ENCODE peak calls at places on chromosomes 3 and 15, in nine cellular contexts. D, X, L, I, T, N, J, K and S are unnamed samples.

GRCh38 chr15:50675524-50676144 is 11.0 kb downstream of the TRPM7 start:
- DNase-seq in D (no peak), X (no peak), L (peak; percentile 60), I (no peak), T (no peak), N (no peak), J (peak; percentile 5), K (no peak), S (no peak)

GRCh38 chr15:83930813-83931212 is 276.9 kb downstream of the ADAMTSL3 start:
- DNase-seq in D (no peak), X (no peak), L (no peak), I (no peak), T (no peak), N (no peak), J (no peak), K (no peak), S (no peak)

GRCh38 chr15:58762731-58763130 is 8.4 kb upstream of the MINDY2 start:
- DNase-seq in D (no peak), X (no peak), L (no peak), I (no peak), T (no peak), N (no peak), J (no peak), K (no peak), S (no peak)

GRCh38 chr3:124266517-124266916 is 274.6 kb upstream of the ROPN1 start:
- DNase-seq in D (no peak), X (no peak), L (no peak), I (no peak), T (peak; percentile 76), N (no peak), J (no peak), K (no peak), S (no peak)

GRCh38 chr15:51888593-51889195 is 59.2 kb downstream of the TMOD3 start:
- DNase-seq in D (no peak), X (no peak), L (no peak), I (no peak), T (no peak), N (no peak), J (no peak), K (no peak), S (no peak)

GRCh38 chr3:111070772-111071256 is 802 bp upstream of the NECTIN3 start:
- DNase-seq in D (no peak), X (no peak), L (no peak), I (peak; percentile 29), T (no peak), N (no peak), J (no peak), K (no peak), S (no peak)

GRCh38 chr3:50575372-50575771 is 6.0 kb downstream of the HEMK1 start:
- DNase-seq in D (no peak), X (no peak), L (no peak), I (no peak), T (no peak), N (no peak), J (no peak), K (no peak), S (no peak)

GRCh38 chr3:71725279-71725991 is at the start of gene EIF4E3:
- DNase-seq in D (peak; percentile 51), X (peak; percentile 91), L (no peak), I (peak; percentile 47), T (no peak), N (peak; percentile 46), J (no peak), K (peak; percentile 70), S (peak; percentile 27)

GRCh38 chr15:84761534-84762190 is 13.3 kb downstream of the ZNF592 start:
- DNase-seq in D (no peak), X (no peak), L (no peak), I (no peak), T (no peak), N (no peak), J (no peak), K (no peak), S (no peak)

GRCh38 chr15:32733276-32733675 is 15.5 kb downstream of the GREM1 start:
- DNase-seq in D (no peak), X (no peak), L (no peak), I (no peak), T (no peak), N (no peak), J (no peak), K (no peak), S (no peak)

GRCh38 chr3:152405915-152406802 is 137.4 kb downstream of the MBNL1 start:
- DNase-seq in D (no peak), X (no peak), L (peak; percentile 39), I (no peak), T (no peak), N (no peak), J (no peak), K (no peak), S (no peak)

GRCh38 chr15:78681306-78682012 is 40.4 kb upstream of the CHRNB4 start:
- DNase-seq in D (no peak), X (peak; percentile 27), L (no peak), I (no peak), T (peak; percentile 28), N (no peak), J (no peak), K (no peak), S (no peak)

GRCh38 chr3:188595890-188596376 is 442.0 kb downstream of the LPP start:
- DNase-seq in D (no peak), X (no peak), L (no peak), I (no peak), T (no peak), N (no peak), J (no peak), K (no peak), S (no peak)

GRCh38 chr15:98077186-98077585 is 116.7 kb downstream of the ARRDC4 start:
- DNase-seq in D (peak; percentile 62), X (no peak), L (peak; percentile 30), I (peak; percentile 28), T (no peak), N (no peak), J (no peak), K (no peak), S (no peak)

GRCh38 chr3:2950159-2950558 is 160.0 kb downstream of the IL5RA start:
- DNase-seq in D (no peak), X (no peak), L (no peak), I (no peak), T (no peak), N (no peak), J (no peak), K (no peak), S (no peak)

GRCh38 chr3:137770066-137770805 is 6.1 kb downstream of the SOX14 start:
- DNase-seq in D (no peak), X (no peak), L (no peak), I (no peak), T (no peak), N (no peak), J (no peak), K (no peak), S (no peak)

GRCh38 chr15:64552281-64552948 is 92.0 kb downstream of the ZNF609 start:
- DNase-seq in D (no peak), X (no peak), L (no peak), I (no peak), T (no peak), N (no peak), J (no peak), K (no peak), S (no peak)

GRCh38 chr3:122382888-122383666 is at the start of gene MIX23:
- DNase-seq in D (peak; percentile 85), X (peak; percentile 95), L (peak; percentile 82), I (peak; percentile 89), T (peak; percentile 93), N (peak; percentile 87), J (peak; percentile 66), K (peak; percentile 89), S (peak; percentile 90)
- TF ChIP-seq POLR2A in D (no peak), X (no peak), L (no peak), I (peak; percentile 29), T (peak; percentile 61), N (no peak), J (peak; percentile 83), K (peak; percentile 42), S (no peak)

GRCh38 chr15:26879770-26880169 is 12.9 kb downstream of the GABRA5 start:
- DNase-seq in D (no peak), X (no peak), L (no peak), I (no peak), T (no peak), N (no peak), J (no peak), K (no peak), S (no peak)
- TF ChIP-seq POLR2A in D (no peak), X (no peak), L (no peak), I (no peak), T (no peak), N (no peak), J (no peak), K (no peak), S (no peak)

GRCh38 chr15:57726411-57726810 is 19.9 kb downstream of the POLR2M start:
- DNase-seq in D (no peak), X (no peak), L (no peak), I (no peak), T (no peak), N (no peak), J (no peak), K (no peak), S (no peak)

GRCh38 chr15:57718309-57718708 is 11.8 kb downstream of the POLR2M start:
- DNase-seq in D (no peak), X (no peak), L (no peak), I (no peak), T (no peak), N (no peak), J (no peak), K (no peak), S (no peak)

GRCh38 chr15:57720861-57721260 is 14.3 kb downstream of the POLR2M start:
- DNase-seq in D (no peak), X (no peak), L (no peak), I (no peak), T (no peak), N (no peak), J (no peak), K (no peak), S (no peak)
- TF ChIP-seq POLR2A in D (no peak), X (no peak), L (no peak), I (no peak), T (no peak), N (no peak), J (no peak), K (no peak), S (no peak)

GRCh38 chr3:150545419-150546225 is 674 bp downstream of the SERP1 start:
- DNase-seq in D (no peak), X (no peak), L (peak; percentile 26), I (peak; percentile 28), T (peak; percentile 73), N (peak; percentile 59), J (no peak), K (no peak), S (peak; percentile 41)

GRCh38 chr3:150543531-150543930 is 2.8 kb downstream of the SERP1 start:
- DNase-seq in D (no peak), X (no peak), L (no peak), I (no peak), T (no peak), N (no peak), J (no peak), K (no peak), S (no peak)

GRCh38 chr3:150544040-150544439 is 2.3 kb downstream of the SERP1 start:
- DNase-seq in D (no peak), X (no peak), L (no peak), I (no peak), T (no peak), N (no peak), J (no peak), K (no peak), S (no peak)

GRCh38 chr3:150544726-150545125 is 1.6 kb downstream of the SERP1 start:
- DNase-seq in D (no peak), X (no peak), L (no peak), I (no peak), T (no peak), N (no peak), J (no peak), K (no peak), S (no peak)

GRCh38 chr3:150543128-150543527 is 3.2 kb downstream of the SERP1 start:
- DNase-seq in D (no peak), X (no peak), L (no peak), I (no peak), T (no peak), N (no peak), J (no peak), K (no peak), S (no peak)
- TF ChIP-seq POLR2A in D (no peak), X (no peak), L (no peak), I (no peak), T (no peak), N (no peak), J (no peak), K (no peak), S (no peak)